ENCODE peak calls at places on chromosomes 12 and 14, in nine cellular contexts. M is stimulated activated CD4-positive, alpha-beta T cell treated with anti-CD3 and anti-CD28 coated beads, TNF-alpha, amount 100 ng/mL, for 1 hour; X is fibroblast of lung; L is tibial nerve; B is NCI-H1417 treated with DMSO at 0.1 percent for 48 hours; W is NAMALWA; C is cardiac fibroblast; J is lower lobe of right lung; I is GM12892. N is an unnamed sample.

GRCh38 chr14:32230695-32231280 is 27.7 kb upstream of the RNU6-8 start:
- DNase-seq in M (no peak), X (peak; percentile 95), L (no peak), B (no peak), W (no peak), C (peak; percentile 47), J (no peak), I (no peak), N (no peak)

GRCh38 chr12:76220980-76221379 is 127.2 kb downstream of the BBS10 start:
- DNase-seq in M (no peak), X (no peak), L (no peak), B (no peak), W (no peak), C (no peak), J (no peak), I (no peak), N (no peak)

GRCh38 chr12:28958553-28959195 is 190.4 kb upstream of the FAR2 start:
- DNase-seq in M (no peak), X (peak; percentile 81), L (no peak), B (no peak), W (no peak), C (peak; percentile 87), J (no peak), I (no peak), N (no peak)

GRCh38 chr12:10249690-10250455 is 37.2 kb downstream of the GABARAPL1 start:
- DNase-seq in M (no peak), X (no peak), L (no peak), B (no peak), W (no peak), C (no peak), J (no peak), I (no peak), N (no peak)

GRCh38 chr12:105089817-105090216 is 5.6 kb upstream of the ALDH1L2 start:
- DNase-seq in M (no peak), X (no peak), L (no peak), B (no peak), W (no peak), C (no peak), J (no peak), I (no peak), N (no peak)

GRCh38 chr12:127284021-127284420 is 982.9 kb upstream of the TMEM132C start:
- DNase-seq in M (no peak), X (peak; percentile 58), L (no peak), B (no peak), W (no peak), C (peak; percentile 11), J (no peak), I (no peak), N (no peak)

GRCh38 chr14:27253946-27254345 is 656.1 kb upstream of the NOVA1 start:
- DNase-seq in M (no peak), X (no peak), L (no peak), B (no peak), W (no peak), C (no peak), J (no peak), I (no peak), N (no peak)

GRCh38 chr12:125989716-125990115 is 924.5 kb downstream of the AACS start:
- DNase-seq in M (no peak), X (no peak), L (no peak), B (no peak), W (no peak), C (no peak), J (no peak), I (no peak), N (no peak)

GRCh38 chr12:3035815-3036702 is 41.1 kb upstream of the TSPAN9 start:
- DNase-seq in M (no peak), X (no peak), L (no peak), B (no peak), W (peak; percentile 32), C (peak; percentile 39), J (no peak), I (peak; percentile 5), N (no peak)

GRCh38 chr12:56377989-56378316 is 15.3 kb upstream of the APOF start:
- DNase-seq in M (no peak), X (no peak), L (no peak), B (no peak), W (no peak), C (no peak), J (no peak), I (no peak), N (no peak)

GRCh38 chr12:19482036-19482435 is 42.7 kb downstream of the AEBP2 start:
- DNase-seq in M (no peak), X (no peak), L (no peak), B (no peak), W (no peak), C (no peak), J (no peak), I (no peak), N (no peak)

GRCh38 chr14:39988939-39989338 is 556.7 kb upstream of the FBXO33 start:
- DNase-seq in M (no peak), X (peak; percentile 55), L (no peak), B (peak; percentile 52), W (peak; percentile 44), C (peak; percentile 32), J (no peak), I (no peak), N (peak; percentile 64)

GRCh38 chr12:82948462-82948861 is 261.8 kb downstream of the TMTC2 start:
- DNase-seq in M (no peak), X (no peak), L (no peak), B (no peak), W (no peak), C (no peak), J (no peak), I (no peak), N (no peak)

GRCh38 chr12:65656904-65657351 is 167.4 kb upstream of the HMGA2 start:
- DNase-seq in M (no peak), X (peak; percentile 99), L (no peak), B (no peak), W (no peak), C (peak; percentile 73), J (no peak), I (no peak), N (no peak)

GRCh38 chr14:60327447-60328331 is 78.7 kb downstream of the PPM1A start:
- DNase-seq in M (no peak), X (peak; percentile 38), L (no peak), B (no peak), W (peak; percentile 73), C (peak; percentile 16), J (peak; percentile 56), I (peak; percentile 54), N (no peak)

GRCh38 chr12:76284816-76285750 is 63.1 kb downstream of the BBS10 start:
- DNase-seq in M (no peak), X (peak; percentile 60), L (no peak), B (no peak), W (no peak), C (peak; percentile 37), J (no peak), I (no peak), N (peak; percentile 51)

GRCh38 chr12:75862692-75863471 is 168.7 kb downstream of the PHLDA1 start:
- DNase-seq in M (no peak), X (peak; percentile 80), L (no peak), B (no peak), W (no peak), C (peak; percentile 43), J (no peak), I (no peak), N (peak; percentile 28)

GRCh38 chr12:33795536-33795935 is 226.8 kb upstream of the ALG10 start:
- DNase-seq in M (no peak), X (peak; percentile 23), L (no peak), B (no peak), W (no peak), C (no peak), J (no peak), I (no peak), N (no peak)

GRCh38 chr12:64665506-64665905 is 55.2 kb downstream of the RASSF3 start:
- DNase-seq in M (no peak), X (no peak), L (no peak), B (no peak), W (peak; percentile 95), C (no peak), J (no peak), I (no peak), N (no peak)

GRCh38 chr12:127501916-127502315 is 765.1 kb upstream of the TMEM132C start:
- DNase-seq in M (no peak), X (no peak), L (no peak), B (no peak), W (no peak), C (no peak), J (no peak), I (no peak), N (no peak)

GRCh38 chr14:64943981-64944520 is 1.5 kb upstream of the GPX2 start:
- DNase-seq in M (no peak), X (no peak), L (no peak), B (no peak), W (no peak), C (no peak), J (no peak), I (no peak), N (no peak)

GRCh38 chr12:63420206-63420644 is 248.1 kb downstream of the DPY19L2 start:
- DNase-seq in M (no peak), X (peak; percentile 52), L (no peak), B (peak; percentile 91), W (peak; percentile 87), C (peak; percentile 63), J (no peak), I (peak; percentile 0), N (peak; percentile 36)

GRCh38 chr12:62651138-62651537 is 184.5 kb downstream of the MON2 start:
- DNase-seq in M (no peak), X (no peak), L (no peak), B (no peak), W (no peak), C (no peak), J (no peak), I (no peak), N (no peak)

GRCh38 chr14:86168376-86168775 is 638.4 kb downstream of the FLRT2 start:
- DNase-seq in M (no peak), X (no peak), L (no peak), B (no peak), W (no peak), C (no peak), J (no peak), I (no peak), N (no peak)

GRCh38 chr14:99427632-99428315 is 52.9 kb downstream of the SETD3 start:
- DNase-seq in M (no peak), X (peak; percentile 68), L (no peak), B (no peak), W (no peak), C (peak; percentile 27), J (no peak), I (no peak), N (no peak)

GRCh38 chr14:87139299-87139698 is 853.7 kb downstream of the GALC start:
- DNase-seq in M (no peak), X (peak; percentile 75), L (no peak), B (no peak), W (no peak), C (peak; percentile 1), J (no peak), I (no peak), N (no peak)

GRCh38 chr12:116171549-116171948 is 105.9 kb downstream of the MED13L start:
- DNase-seq in M (no peak), X (peak; percentile 79), L (no peak), B (no peak), W (no peak), C (no peak), J (no peak), I (no peak), N (no peak)

GRCh38 chr12:2268478-2269286 is 215.9 kb downstream of the CACNA1C start:
- DNase-seq in M (no peak), X (peak; percentile 95), L (no peak), B (no peak), W (no peak), C (peak; percentile 79), J (no peak), I (no peak), N (no peak)

GRCh38 chr14:21526672-21527319 is 650 bp upstream of the SALL2 start:
- DNase-seq in M (no peak), X (no peak), L (no peak), B (peak; percentile 15), W (no peak), C (no peak), J (no peak), I (no peak), N (no peak)

N was measured in HepG2.